ENCODE peak calls at places on chromosomes 6 and 20, in nine cellular contexts. I is activated T-cell treated with anti-CD3 and anti-CD28 coated beads, Interleukin-2, amount 50 U/mL, for 72 hours; X is astrocyte; L is NCI-H1092 treated with DMSO at 0.1 percent for 48 hours; Q is mesenchymal stem cell; W is fibroblast of mammary gland; A is cardiac septum; S is cardiac muscle cell; Z is anterior cingulate cortex. B is an unnamed sample.

GRCh38 chr20:31913431-31914157 is 38.3 kb downstream of the PDRG1 start:
- DNase-seq in I (no peak), X (no peak), L (no peak), Q (no peak), W (no peak), A (no peak), S (no peak), Z (no peak), B (no peak)

GRCh38 chr6:51655517-51655916 is 431.9 kb downstream of the PKHD1 start:
- DNase-seq in I (no peak), X (no peak), L (no peak), Q (no peak), W (no peak), A (no peak), S (no peak), Z (no peak), B (peak)

GRCh38 chr6:85641522-85641915 is 1.2 kb downstream of the SYNCRIP start:
- DNase-seq in I (no peak), X (no peak), L (no peak), Q (peak), W (peak), A (no peak), S (no peak), Z (no peak), B (peak)

GRCh38 chr6:39203804-39204495 is 25.3 kb downstream of the KCNK5 start:
- DNase-seq in I (no peak), X (no peak), L (no peak), Q (no peak), W (no peak), A (no peak), S (no peak), Z (no peak), B (peak)

GRCh38 chr6:63509652-63510352 is 62.5 kb upstream of the LOC128125822 start:
- DNase-seq in I (no peak), X (no peak), L (no peak), Q (peak), W (peak), A (no peak), S (no peak), Z (no peak), B (peak)

GRCh38 chr6:53565886-53566285 is 21.0 kb upstream of the GCLC start:
- DNase-seq in I (no peak), X (no peak), L (no peak), Q (peak), W (peak), A (no peak), S (no peak), Z (no peak), B (peak)

GRCh38 chr20:45833030-45833882 is at the start of gene SNX21:
- DNase-seq in I (peak), X (peak), L (no peak), Q (peak), W (peak), A (peak), S (peak), Z (peak), B (peak)

GRCh38 chr6:161373905-161374451 is 100.1 kb upstream of the AGPAT4 start:
- DNase-seq in I (peak), X (peak), L (peak), Q (peak), W (peak), A (peak), S (peak), Z (peak), B (peak)

GRCh38 chr6:130161627-130162404 is 60.9 kb downstream of the SAMD3 start:
- DNase-seq in I (no peak), X (peak), L (no peak), Q (peak), W (peak), A (no peak), S (no peak), Z (no peak), B (no peak)

GRCh38 chr6:138844203-138844602 is 48.3 kb downstream of the ECT2L start:
- DNase-seq in I (no peak), X (peak), L (peak), Q (no peak), W (peak), A (no peak), S (no peak), Z (peak), B (no peak)

GRCh38 chr20:35174458-35175216 is 2.8 kb downstream of the PROCR start:
- DNase-seq in I (no peak), X (no peak), L (no peak), Q (no peak), W (no peak), A (no peak), S (no peak), Z (no peak), B (no peak)

GRCh38 chr6:104957301-104958177 is 632 bp downstream of the LIN28B start:
- DNase-seq in I (no peak), X (no peak), L (no peak), Q (peak), W (no peak), A (no peak), S (peak), Z (no peak), B (no peak)

GRCh38 chr6:131694832-131695426 is 6.3 kb downstream of the OR2A4 start:
- DNase-seq in I (peak), X (peak), L (peak), Q (peak), W (peak), A (no peak), S (peak), Z (peak), B (peak)

GRCh38 chr6:157898169-157898568 is 75.1 kb downstream of the SNX9 start:
- DNase-seq in I (peak), X (no peak), L (no peak), Q (no peak), W (no peak), A (no peak), S (no peak), Z (peak), B (no peak)

B was measured in mammary epithelial cell.